ENCODE peak calls at places on chromosomes 4 and X, in seven cellular contexts. T is mesendoderm, O is neuronal stem cell, V is IMR-90, J is mesenchymal stem cell, I is trophoblast cell, Q is H1. Y is an unnamed sample.

GRCh38 chrX:78027798-78028197 is 58.4 kb upstream of the PGAM4 start:
- DNase-seq in Q (no peak), V (no peak), T (no peak), I (no peak), O (no peak), J (no peak), Y (no peak)

GRCh38 chr4:113996599-113997177 is 17.2 kb upstream of the ARSJ start:
- DNase-seq in T (peak), J (no peak), O (no peak), Q (peak), V (peak), I (no peak), Y (no peak)

GRCh38 chr4:971670-972500 is 1.5 kb downstream of the DGKQ start:
- DNase-seq in O (no peak), T (no peak), I (no peak), Q (no peak), J (no peak), V (no peak), Y (no peak)

GRCh38 chr4:127896069-127896468 is 15.4 kb downstream of the PLK4 start:
- DNase-seq in J (no peak), I (no peak), O (no peak), V (no peak), T (no peak), Q (no peak), Y (no peak)

GRCh38 chrX:42456301-42456700 is 321.7 kb downstream of the PPP1R2C start:
- DNase-seq in V (no peak), Q (no peak), J (no peak), O (no peak), I (no peak), T (no peak), Y (no peak)

GRCh38 chr4:2837110-2837903 is 6.3 kb upstream of the ADD1 start:
- DNase-seq in J (no peak), I (no peak), V (no peak), T (no peak), Q (no peak), O (no peak), Y (peak)

GRCh38 chr4:184941671-184942070 is 76.6 kb upstream of the HELT start:
- DNase-seq in V (no peak), J (no peak), Q (no peak), I (no peak), T (no peak), O (no peak), Y (no peak)

GRCh38 chr4:168856312-168856711 is 153.7 kb downstream of the CBR4 start:
- DNase-seq in J (peak), T (no peak), V (peak), I (peak), Q (no peak), O (no peak), Y (no peak)

GRCh38 chr4:176377705-176378302 is 58.0 kb downstream of the SPCS3 start:
- DNase-seq in Q (no peak), I (peak), V (peak), T (peak), O (no peak), J (no peak), Y (no peak)

GRCh38 chrX:136555694-136556093 is 23.7 kb downstream of the VGLL1 start:
- DNase-seq in Q (no peak), V (no peak), O (no peak), J (no peak), T (no peak), I (no peak), Y (no peak)

GRCh38 chr4:28179126-28179525 is 1318.5 kb downstream of the STIM2 start:
- DNase-seq in I (no peak), O (no peak), V (no peak), Q (no peak), T (no peak), J (no peak), Y (no peak)

GRCh38 chrX:150229030-150229429 is 134.1 kb upstream of the MAMLD1 start:
- DNase-seq in J (no peak), I (no peak), Q (no peak), T (no peak), O (no peak), V (no peak), Y (no peak)

GRCh38 chrX:135463937-135464336 is 42.2 kb downstream of the SMIM10L2A start:
- DNase-seq in V (peak), Q (no peak), J (peak), T (peak), I (peak), O (no peak), Y (no peak)

GRCh38 chr4:73872331-73873108 is 3.3 kb downstream of the CXCL1 start:
- DNase-seq in I (no peak), T (peak), Q (no peak), O (no peak), V (no peak), J (peak), Y (no peak)

GRCh38 chr4:122341906-122342305 is 36.9 kb upstream of the ADAD1 start:
- DNase-seq in T (no peak), J (peak), I (peak), V (peak), Q (no peak), O (no peak), Y (no peak)

GRCh38 chr4:85823295-85823694 is 348.3 kb downstream of the ARHGAP24 start:
- DNase-seq in O (no peak), J (no peak), Q (no peak), V (peak), T (peak), I (no peak), Y (peak)

GRCh38 chrX:155966876-155967275 is 30.6 kb upstream of the IL9R start:
- DNase-seq in J (peak), O (no peak), I (no peak), V (no peak), Q (no peak), T (peak), Y (peak)

GRCh38 chr4:98341309-98341708 is 80.1 kb downstream of the RAP1GDS1 start:
- DNase-seq in Q (no peak), J (peak), T (peak), I (peak), V (peak), O (no peak), Y (no peak)

GRCh38 chr4:96472103-96472867 is 632.4 kb downstream of the PDHA2 start:
- DNase-seq in J (no peak), Q (no peak), T (peak), I (peak), O (no peak), V (no peak), Y (no peak)

GRCh38 chr4:15245006-15245530 is 182.8 kb upstream of the C1QTNF7 start:
- DNase-seq in T (peak), V (no peak), J (no peak), Q (no peak), I (no peak), O (no peak), Y (no peak)

GRCh38 chr4:94913316-94913715 is 155.6 kb downstream of the BMPR1B start:
- DNase-seq in Q (no peak), V (no peak), J (no peak), I (no peak), T (peak), O (no peak), Y (no peak)

GRCh38 chrX:110182362-110182761 is 135.5 kb downstream of the AMMECR1 start:
- DNase-seq in O (no peak), J (peak), T (no peak), V (peak), Q (no peak), I (no peak), Y (no peak)

GRCh38 chr4:17111959-17112659 is 213.7 kb upstream of the LDB2 start:
- DNase-seq in T (peak), J (no peak), V (no peak), O (peak), Q (peak), I (no peak), Y (peak)

GRCh38 chrX:100606753-100607152 is 22.0 kb downstream of the TNMD start:
- DNase-seq in J (no peak), Q (no peak), V (no peak), I (no peak), O (no peak), T (no peak), Y (no peak)

GRCh38 chrX:154051210-154051810 is 31.6 kb upstream of the IRAK1 start:
- DNase-seq in T (peak), O (peak), V (peak), J (peak), Q (no peak), I (peak), Y (peak)
- H3K23ac ChIP-seq in T (no peak), O (no peak), V (no peak), J (no peak), Q (no peak), I (no peak), Y (no peak)

GRCh38 chrX:97685753-97686152 is 802.0 kb downstream of the RPA4 start:
- DNase-seq in O (no peak), T (peak), I (peak), Q (no peak), V (peak), J (peak), Y (no peak)

GRCh38 chrX:97683256-97683655 is 799.5 kb downstream of the RPA4 start:
- DNase-seq in T (no peak), O (no peak), Q (no peak), I (no peak), J (no peak), V (no peak), Y (no peak)
- H3K23ac ChIP-seq in T (no peak), O (no peak), Q (no peak), I (no peak), J (no peak), V (no peak), Y (no peak)

DNA sequence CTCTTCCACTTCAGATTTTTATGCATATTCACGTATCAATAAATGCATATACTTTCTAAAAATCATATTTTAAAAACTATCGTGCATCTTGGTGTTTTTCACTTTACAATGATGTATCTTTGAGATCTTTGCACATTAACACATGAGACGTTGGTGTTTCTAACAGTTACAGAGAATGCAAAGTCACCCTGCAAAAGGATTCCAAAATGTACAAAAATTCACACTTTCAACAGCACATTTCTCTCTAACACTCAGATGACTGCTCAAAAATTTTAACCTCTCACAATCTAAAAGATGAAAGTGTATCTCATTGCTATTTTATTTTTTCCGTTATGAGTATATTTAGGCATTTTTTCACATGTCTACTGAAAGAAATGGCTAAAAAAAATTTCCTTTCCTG is 38.9 kb downstream of the ELOVL6 start:
- DNase-seq in I (no peak), V (no peak), Q (no peak), J (no peak), O (no peak), T (no peak), Y (no peak)
- H3K23ac ChIP-seq in I (no peak), V (no peak), Q (no peak), J (no peak), O (no peak), T (no peak), Y (no peak)

DNA sequence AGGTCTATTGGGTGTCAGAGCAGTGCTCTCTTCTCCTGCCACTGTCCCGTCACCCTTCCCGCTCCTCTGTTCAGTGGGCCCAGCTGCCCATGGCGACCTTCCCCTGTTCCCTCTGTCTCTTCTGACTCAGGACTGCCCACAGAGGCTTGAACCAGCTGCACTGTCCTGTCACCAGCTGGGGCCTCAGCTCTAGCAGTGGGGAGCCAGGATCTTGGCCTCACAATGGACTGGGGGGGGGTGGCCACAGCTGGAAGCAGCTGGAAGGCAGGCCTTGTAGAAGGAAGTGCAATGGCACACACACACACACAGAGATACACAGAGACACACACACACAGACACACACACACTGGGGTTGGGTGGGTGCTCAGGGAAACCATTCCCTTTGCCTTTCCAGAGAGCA is 114.0 kb upstream of the PJA1 start:
- DNase-seq in T (no peak), Q (no peak), V (no peak), J (no peak), I (no peak), O (no peak), Y (no peak)
- H3K23ac ChIP-seq in T (peak), Q (no peak), V (no peak), J (no peak), I (no peak), O (no peak), Y (no peak)

GRCh38 chr4:119865389-119865788 is 201.3 kb downstream of the MAD2L1 start:
- DNase-seq in I (no peak), J (no peak), O (no peak), T (no peak), Q (no peak), V (no peak), Y (no peak)

GRCh38 chr4:119858176-119858575 is 208.5 kb downstream of the MAD2L1 start:
- DNase-seq in T (no peak), V (peak), J (peak), O (no peak), I (peak), Q (no peak), Y (no peak)

GRCh38 chr4:119865789-119866188 is 200.9 kb downstream of the MAD2L1 start:
- DNase-seq in I (no peak), Q (no peak), V (no peak), J (no peak), O (no peak), T (no peak), Y (no peak)

DNA sequence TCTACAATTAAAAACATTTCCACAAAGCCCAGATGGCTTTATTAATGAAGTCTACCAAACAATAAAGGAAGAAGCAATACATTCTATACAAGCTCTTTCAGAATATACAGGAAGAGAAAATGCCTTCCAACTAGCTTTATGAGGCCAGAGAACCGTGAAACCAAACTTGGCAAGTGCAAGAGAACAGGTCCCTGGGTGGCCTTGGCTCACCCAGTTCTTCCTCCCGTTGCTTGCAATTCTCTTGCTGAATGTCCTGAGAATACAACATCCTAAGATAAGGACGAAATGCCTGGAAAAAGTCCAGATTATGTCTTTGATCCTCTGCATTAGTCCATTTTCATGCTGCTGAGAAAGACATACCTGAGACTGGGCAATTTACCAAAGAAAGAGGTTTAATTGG is 204.9 kb downstream of the MAD2L1 start:
- DNase-seq in Q (no peak), I (peak), O (no peak), V (no peak), T (no peak), J (no peak), Y (no peak)
- H3K23ac ChIP-seq in Q (no peak), I (no peak), O (no peak), V (no peak), T (no peak), J (no peak), Y (no peak)

Y was measured in H9.